ENCODE peak calls at places on chromosomes 5 and 9, in six cellular contexts. I is HCT116, C is hepatocyte, B is SK-N-SH, F is OCI-LY7, Y is neural progenitor cell. M is an unnamed sample.

GRCh38 chr5:6822556-6823343 is 109.5 kb downstream of the TENT4A start:
- DNase-seq in I (no peak), C (no peak), B (no peak), F (no peak), Y (no peak), M (no peak)

GRCh38 chr5:43602456-43602817 is 543 bp upstream of the NNT start:
- DNase-seq in I (no peak), C (peak), B (peak), F (peak), Y (peak), M (peak)

GRCh38 chr5:3893527-3893926 is 297.9 kb downstream of the IRX1 start:
- DNase-seq in I (no peak), C (no peak), B (no peak), F (no peak), Y (no peak), M (no peak)

GRCh38 chr5:1511651-1512540 is 11.9 kb downstream of the LPCAT1 start:
- DNase-seq in I (peak), C (no peak), B (no peak), F (peak), Y (peak), M (peak)

GRCh38 chr5:163938595-163938994 is 433.2 kb downstream of the MAT2B start:
- DNase-seq in I (no peak), C (peak), B (no peak), F (no peak), Y (no peak), M (no peak)

GRCh38 chr5:65861830-65862241 is 64.5 kb upstream of the ERBIN start:
- DNase-seq in I (peak), C (no peak), B (no peak), F (no peak), Y (no peak), M (peak)

GRCh38 chr9:106419737-106420136 is 443.2 kb upstream of the ZNF462 start:
- DNase-seq in I (no peak), C (peak), B (no peak), F (no peak), Y (no peak), M (no peak)

GRCh38 chr9:19030899-19031298 is 2.1 kb downstream of the SAXO1 start:
- DNase-seq in I (no peak), C (no peak), B (no peak), F (no peak), Y (no peak), M (peak)

GRCh38 chr5:81125959-81126358 is 107.2 kb upstream of the CKMT2 start:
- DNase-seq in I (no peak), C (peak), B (no peak), F (no peak), Y (no peak), M (no peak)

DNA sequence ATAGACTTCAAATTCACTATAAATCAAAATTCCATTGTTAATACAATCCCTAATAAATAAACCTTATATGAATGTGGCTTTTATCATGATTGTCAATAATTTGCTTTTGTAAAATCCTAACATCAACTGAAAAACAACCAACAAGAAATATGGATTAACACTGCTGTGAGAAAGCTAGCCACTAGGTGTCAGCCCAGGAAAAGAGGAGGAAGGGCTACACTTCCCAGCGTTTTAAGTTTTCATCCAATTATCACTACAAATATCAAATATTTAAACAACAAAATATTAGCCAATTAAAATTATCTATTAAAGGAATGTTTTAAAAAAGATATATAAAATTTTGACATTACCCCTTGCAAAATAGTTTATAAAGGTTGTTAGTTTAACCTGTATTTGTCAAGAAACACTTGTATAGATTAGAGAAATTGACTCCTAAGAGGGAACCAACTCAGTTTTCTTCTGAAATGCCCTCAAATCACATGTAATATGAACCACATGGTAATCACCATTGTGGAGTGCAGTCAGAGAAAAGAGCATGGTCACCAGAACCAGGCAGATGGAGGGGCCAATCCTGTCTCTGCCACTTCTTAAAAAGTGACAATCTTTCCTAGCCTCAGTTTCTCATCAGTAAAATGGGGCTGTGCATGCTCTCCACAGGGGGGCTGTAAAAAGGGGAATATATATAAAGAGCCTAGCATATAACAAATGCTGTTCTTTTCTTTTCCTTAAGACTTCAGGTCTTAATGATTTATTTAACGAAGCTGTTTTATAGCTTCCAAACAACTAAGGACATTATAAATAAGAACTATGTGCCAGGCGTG is 188.2 kb downstream of the CRB2 start:
- DNase-seq in I (peak), C (peak), B (peak), F (peak), Y (peak), M (peak)
- TF ChIP-seq EZH2phosphoT487 in I (no peak), C (no peak), B (no peak), F (no peak), Y (no peak), M (no peak)

GRCh38 chr5:126594676-126595485 is at the start of gene ALDH7A1:
- DNase-seq in I (peak), C (peak), B (peak), F (no peak), Y (peak), M (peak)
- TF ChIP-seq CTCF in I (peak), C (peak), B (peak), F (no peak), Y (peak), M (peak)

DNA sequence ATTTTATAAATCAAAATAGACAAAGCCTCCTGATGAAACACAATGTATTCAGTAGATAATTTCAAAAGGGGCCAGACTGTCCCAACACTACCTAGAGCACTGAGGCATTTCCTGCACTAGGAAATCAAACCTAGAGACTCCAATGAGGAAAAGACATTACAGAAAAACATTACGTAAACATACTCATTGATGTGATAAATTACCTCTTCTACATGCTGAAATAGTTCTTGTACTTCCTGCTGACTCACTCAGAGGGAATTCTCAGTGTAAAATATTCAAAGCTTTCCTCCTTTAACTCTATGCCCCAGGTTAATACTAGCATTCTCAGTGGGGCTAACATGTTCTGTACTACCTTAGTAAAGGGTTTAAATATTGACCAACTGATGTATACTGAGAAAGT is 178.0 kb downstream of the ESM1 start:
- DNase-seq in I (no peak), C (peak), B (no peak), F (no peak), Y (no peak), M (peak)
- TF ChIP-seq EZH2phosphoT487 in I (no peak), C (no peak), B (no peak), F (no peak), Y (no peak), M (no peak)

GRCh38 chr5:169160405-169160901 is 140.5 kb downstream of the SLIT3 start:
- DNase-seq in I (no peak), C (no peak), B (no peak), F (no peak), Y (no peak), M (peak)
- TF ChIP-seq CTCF in I (no peak), C (no peak), B (peak), F (peak), Y (peak), M (peak)

GRCh38 chr9:92500725-92501124 is 18.4 kb upstream of the ASPN start:
- DNase-seq in I (no peak), C (no peak), B (no peak), F (no peak), Y (no peak), M (no peak)

GRCh38 chr9:92492781-92493401 is 10.6 kb upstream of the ASPN start:
- DNase-seq in I (no peak), C (no peak), B (peak), F (no peak), Y (peak), M (no peak)

GRCh38 chr9:92493741-92494387 is 11.6 kb upstream of the ASPN start:
- DNase-seq in I (no peak), C (no peak), B (peak), F (no peak), Y (no peak), M (no peak)

GRCh38 chr9:92499701-92500100 is 17.4 kb upstream of the ASPN start:
- DNase-seq in I (no peak), C (no peak), B (no peak), F (no peak), Y (no peak), M (no peak)

GRCh38 chr9:92496401-92496800 is 14.1 kb upstream of the ASPN start:
- DNase-seq in I (no peak), C (no peak), B (no peak), F (no peak), Y (no peak), M (no peak)
- TF ChIP-seq EZH2phosphoT487 in I (no peak), C (no peak), B (no peak), F (no peak), Y (no peak), M (no peak)

DNA sequence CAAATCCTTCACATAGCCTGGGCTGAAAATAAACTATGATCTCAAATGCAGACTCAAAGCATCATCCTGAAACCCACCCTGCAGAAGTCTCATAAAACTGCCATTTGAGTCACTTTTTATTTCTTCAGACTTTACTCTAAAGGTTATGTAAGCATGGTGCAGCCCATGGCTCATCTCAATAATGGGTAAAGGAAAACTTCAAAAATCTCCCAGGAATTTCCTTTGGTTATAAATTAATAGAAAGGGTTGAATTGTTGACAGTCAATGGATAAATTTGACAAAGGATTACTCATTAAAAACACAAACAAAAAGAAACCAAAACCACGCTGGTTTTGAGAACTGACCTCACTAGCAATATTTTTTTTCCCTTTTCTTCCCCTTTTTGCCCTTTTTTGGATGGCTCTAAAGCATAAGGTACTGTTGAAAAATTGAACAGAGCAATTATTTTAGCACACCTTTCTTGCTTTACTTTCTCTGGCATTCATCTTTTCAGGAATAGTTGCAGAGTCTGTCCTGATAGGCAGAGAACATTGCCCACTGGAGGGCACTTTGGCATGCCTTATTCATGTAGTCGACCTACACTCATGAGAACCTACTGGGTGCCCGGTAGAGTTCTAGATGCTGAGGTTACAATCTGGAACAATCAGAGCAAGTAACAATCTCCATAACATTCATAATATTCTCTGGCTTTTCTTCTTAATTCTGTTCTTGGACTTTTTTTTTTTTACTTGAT is 191.4 kb downstream of the TMEM167A start:
- DNase-seq in I (no peak), C (peak), B (no peak), F (peak), Y (no peak), M (peak)
- TF ChIP-seq CTCF in I (no peak), C (peak), B (no peak), F (no peak), Y (no peak), M (peak)

GRCh38 chr5:59337240-59337639 is 556.3 kb downstream of the PDE4D start:
- DNase-seq in I (no peak), C (no peak), B (no peak), F (no peak), Y (no peak), M (no peak)
- TF ChIP-seq EZH2phosphoT487 in I (no peak), C (no peak), B (no peak), F (no peak), Y (no peak), M (no peak)